ENCODE peak calls at places on chromosomes 7 and 10, in four cellular contexts. O is IMR-90, Z is SK-N-SH, N is uterus. T is an unnamed sample.
A peak's percentile ranks its signal among the peaks of the same experiment; 100 is the strongest.

GRCh38 chr7:108004220-108005142 is 1.5 kb upstream of the LAMB1 start:
- DNase-seq in Z (no peak), O (peak; percentile 70), N (peak; percentile 25), T (peak; percentile 85)

GRCh38 chr7:114369294-114369693 is 45.3 kb upstream of the FOXP2 start:
- DNase-seq in O (no peak), N (no peak), Z (no peak), T (no peak)

GRCh38 chr10:73590881-73591577 is at the start of gene USP54:
- DNase-seq in Z (no peak), O (peak; percentile 52), N (no peak), T (peak; percentile 64)

GRCh38 chr10:22103701-22104100 is 100.2 kb upstream of the DNAJC1 start:
- DNase-seq in N (no peak), Z (peak; percentile 10), O (no peak), T (no peak)

GRCh38 chr10:22606164-22606614 is 108.2 kb downstream of the PIP4K2A start:
- DNase-seq in Z (no peak), O (peak; percentile 59), N (no peak), T (no peak)

GRCh38 chr10:108385963-108386362 is 1221.5 kb upstream of the SORCS1 start:
- DNase-seq in N (no peak), O (no peak), Z (no peak), T (no peak)

GRCh38 chr7:139618482-139619366 is 95.2 kb downstream of the CLEC2L start:
- DNase-seq in O (peak; percentile 41), N (peak; percentile 31), Z (peak; percentile 48), T (no peak)

GRCh38 chr10:52256832-52257691 is 57.0 kb upstream of the DKK1 start:
- DNase-seq in N (no peak), Z (no peak), O (peak; percentile 31), T (no peak)

DNA sequence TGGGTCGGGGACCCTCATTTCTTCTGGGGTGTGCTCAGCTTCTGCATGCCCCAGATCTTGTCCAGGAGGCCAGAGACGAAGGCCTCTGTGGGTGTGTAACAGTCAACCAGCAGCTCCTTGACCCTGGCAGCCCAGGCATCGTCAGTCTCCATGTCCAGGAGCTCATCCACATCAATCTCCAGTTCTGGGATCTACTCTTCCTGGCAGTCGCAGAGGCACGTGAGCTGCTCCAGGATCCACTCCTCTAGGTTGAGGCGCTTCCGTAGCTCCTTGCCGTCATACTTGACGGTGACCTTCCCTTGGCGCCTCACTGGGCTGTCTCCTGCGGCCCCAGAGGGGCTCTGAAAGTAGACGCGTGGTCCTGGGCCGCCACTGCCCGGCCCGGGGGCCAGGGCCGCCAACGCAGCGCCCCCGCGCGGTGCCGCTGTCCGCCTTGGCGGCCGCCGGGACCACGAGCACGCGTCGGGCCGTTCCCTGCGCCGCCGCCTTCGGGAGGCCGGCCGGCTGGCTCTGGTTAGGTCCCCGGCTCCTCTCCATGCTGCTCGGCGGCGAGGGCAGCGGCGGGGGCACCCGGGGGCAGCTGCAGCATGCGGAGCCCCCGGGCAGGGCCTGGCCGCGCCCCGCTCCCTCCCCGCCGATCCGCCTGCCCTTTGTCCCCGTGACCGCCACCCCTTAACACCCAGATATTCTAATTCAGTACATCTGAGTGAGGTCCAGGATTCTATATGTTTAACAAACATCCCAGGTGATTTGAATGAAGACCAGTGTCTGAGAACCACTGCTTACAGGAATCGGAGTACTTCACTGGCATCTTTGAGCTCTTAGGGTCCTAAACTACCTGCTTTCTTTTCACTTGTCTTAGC is 170.5 kb downstream of the SEPTIN7 start:
- DNase-seq in O (no peak), N (no peak), Z (peak; percentile 36), T (peak; percentile 76)
- TF ChIP-seq CTCF in O (no peak), N (no peak), Z (no peak), T (no peak)

GRCh38 chr7:2873686-2874551 is 29.8 kb upstream of the GNA12 start:
- DNase-seq in N (no peak), Z (peak; percentile 43), O (peak; percentile 95), T (peak; percentile 95)
- H3K27ac ChIP-seq in N (no peak overlapping the region), Z (peak overlapping the region; percentile 81), O (peak overlapping the region; percentile 94), T (peak overlapping the region; percentile 98)

GRCh38 chr10:35387768-35388167 is 51.5 kb downstream of the CCNY start:
- DNase-seq in O (peak; percentile 85), Z (no peak), N (no peak), T (no peak)
- H3K9me3 ChIP-seq in O (peaks cover 9% of the 10 kb centered on the region), Z (no peaks in the 10 kb centered on the region), N (no peaks in the 10 kb centered on the region), T (peaks cover 10% of the 10 kb centered on the region)

DNA sequence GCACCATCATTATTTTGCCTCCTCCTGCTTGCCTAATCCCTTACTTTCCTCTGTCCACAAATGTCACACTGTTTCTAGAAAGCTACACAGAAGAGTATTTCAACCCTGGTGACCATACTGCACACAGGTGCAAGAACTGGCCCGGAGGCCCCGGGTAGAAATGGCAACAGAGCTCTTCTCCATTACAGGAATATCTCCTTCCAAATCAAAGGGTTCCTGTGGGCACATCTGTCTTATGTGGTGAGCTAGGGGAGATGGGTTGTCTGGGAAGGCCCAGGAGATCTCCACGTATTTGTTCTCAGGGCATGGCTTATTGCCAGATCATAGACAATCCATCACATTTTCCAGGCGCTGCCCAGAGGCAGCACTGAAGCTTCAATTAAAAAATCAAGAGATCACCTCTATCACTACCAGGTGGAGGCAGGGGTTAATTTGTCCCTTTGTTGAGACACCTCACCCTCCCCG is 5.3 kb upstream of the HOXA11 start:
- DNase-seq in N (no peak), Z (no peak), O (no peak), T (no peak)
- TF ChIP-seq CTCF in N (no peak), Z (no peak), O (no peak), T (no peak)

GRCh38 chr10:63468947-63469346 is 3.2 kb upstream of the JMJD1C start:
- DNase-seq in O (no peak), N (no peak), Z (no peak), T (no peak)

GRCh38 chr10:63465293-63466167 is at the start of gene JMJD1C:
- DNase-seq in O (peak; percentile 84), Z (peak; percentile 91), N (peak; percentile 83), T (peak; percentile 93)

GRCh38 chr10:63466168-63466935 is 575 bp upstream of the JMJD1C start:
- DNase-seq in Z (peak; percentile 55), O (peak; percentile 55), N (no peak), T (peak; percentile 60)

GRCh38 chr10:63470928-63471327 is 5.2 kb upstream of the JMJD1C start:
- DNase-seq in Z (no peak), N (no peak), O (no peak), T (no peak)

DNA sequence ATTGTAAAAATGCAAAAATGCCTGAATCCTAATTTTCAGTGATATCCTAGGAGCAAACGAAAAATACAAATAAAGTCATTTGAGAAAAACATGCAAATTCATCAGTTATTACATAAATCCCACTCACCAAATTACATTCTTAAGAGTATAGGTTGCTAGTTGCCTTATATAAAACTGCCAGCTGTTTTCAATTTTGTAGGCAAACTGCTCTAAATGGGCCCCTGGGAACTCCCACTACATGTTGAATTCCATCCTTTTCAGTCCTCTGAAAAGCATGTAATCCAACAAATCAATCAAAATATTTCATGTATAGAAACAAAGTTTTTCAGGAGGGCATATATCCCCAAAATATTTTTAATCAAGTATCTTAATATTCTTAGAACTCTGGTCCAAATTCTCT is 2.1 kb upstream of the JMJD1C start:
- DNase-seq in N (no peak), O (peak; percentile 22), Z (peak; percentile 36), T (peak; percentile 11)
- H3K27ac ChIP-seq in N (no peak overlapping the region), O (no peak overlapping the region), Z (peak overlapping the region; percentile 86), T (no peak overlapping the region)

DNA sequence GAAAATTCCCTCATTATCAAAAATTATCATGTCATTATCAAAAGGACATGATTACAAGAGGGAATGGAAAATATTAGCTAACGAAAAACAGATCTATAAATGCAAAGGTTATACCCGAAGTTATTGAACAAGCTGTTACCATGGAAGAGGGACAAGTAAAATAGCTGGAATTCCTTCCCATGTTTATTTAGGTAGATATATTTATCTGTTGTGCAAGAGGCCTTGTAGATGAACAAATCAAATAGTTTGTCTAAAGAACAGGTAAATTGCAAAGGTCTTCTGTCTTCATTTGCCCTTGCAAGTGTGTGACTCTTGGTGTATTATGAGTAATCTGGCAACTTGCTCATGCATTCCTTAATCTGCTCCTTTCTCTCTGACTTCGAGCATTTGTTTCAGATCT is 1170.9 kb downstream of the SORCS1 start:
- DNase-seq in N (no peak), Z (no peak), O (no peak), T (no peak)
- H3K9me3 ChIP-seq in N (no peaks in the 10 kb centered on the region), Z (no peaks in the 10 kb centered on the region), O (peaks cover 11% of the 10 kb centered on the region), T (no peaks in the 10 kb centered on the region)

GRCh38 chr10:77661100-77661499 is 23.5 kb upstream of the KCNMA1 start:
- DNase-seq in O (no peak), N (no peak), Z (no peak), T (no peak)
- TF ChIP-seq CTCF in O (no peak), N (no peak), Z (no peak), T (no peak)

GRCh38 chr7:41189866-41190265 is 513.0 kb downstream of the INHBA start:
- DNase-seq in Z (no peak), O (peak; percentile 97), N (no peak), T (peak; percentile 73)
- H3K27ac ChIP-seq in Z (peak overlapping the region; percentile 92), O (peak overlapping the region; percentile 54), N (no peak overlapping the region), T (peak overlapping the region; percentile 96)